ENCODE peak calls at places on chromosomes 2 and 18, in six cellular contexts. A is choroid plexus epithelial cell, R is H9, V is HFF-Myc, M is osteocyte, G is HCT116. I is an unnamed sample.

GRCh38 chr2:159617651-159618050 is 1.3 kb upstream of the BAZ2B start:
- DNase-seq in A (peak; percentile 52), R (no peak), V (no peak), M (no peak), G (no peak), I (peak; percentile 27)

GRCh38 chr2:109030870-109031480 is 42.0 kb upstream of the EDAR start:
- DNase-seq in A (no peak), R (no peak), V (no peak), M (no peak), G (no peak), I (no peak)

GRCh38 chr2:100228415-100228814 is 86.0 kb upstream of the AFF3 start:
- DNase-seq in A (no peak), R (no peak), V (no peak), M (no peak), G (no peak), I (no peak)

GRCh38 chr18:79859314-79859713 is 61.6 kb downstream of the KCNG2 start:
- DNase-seq in A (no peak), R (no peak), V (no peak), M (peak; percentile 51), G (no peak), I (no peak)

GRCh38 chr2:74385396-74385795 is 5.3 kb upstream of the DCTN1 start:
- DNase-seq in A (no peak), R (no peak), V (no peak), M (no peak), G (no peak), I (no peak)

GRCh38 chr2:37615808-37616673 is 55.4 kb downstream of the CDC42EP3 start:
- DNase-seq in A (no peak), R (no peak), V (no peak), M (no peak), G (no peak), I (no peak)

GRCh38 chr2:84454581-84454980 is 4.5 kb downstream of the SUCLG1 start:
- DNase-seq in A (no peak), R (no peak), V (no peak), M (no peak), G (no peak), I (no peak)

GRCh38 chr2:235583144-235583543 is 89.3 kb downstream of the AGAP1 start:
- DNase-seq in A (no peak), R (no peak), V (no peak), M (no peak), G (no peak), I (no peak)

GRCh38 chr2:40256649-40257048 is 195.2 kb downstream of the SLC8A1 start:
- DNase-seq in A (peak; percentile 17), R (peak; percentile 76), V (no peak), M (no peak), G (no peak), I (peak; percentile 31)
- TF ChIP-seq CTCF in A (peak; percentile 36), R (peak; percentile 65), V (peak; percentile 31), M (peak; percentile 26), G (no peak), I (peak; percentile 33)

GRCh38 chr2:128232965-128233789 is 85.5 kb downstream of the HS6ST1 start:
- DNase-seq in A (peak; percentile 73), R (peak; percentile 89), V (peak; percentile 14), M (peak; percentile 93), G (peak; percentile 46), I (peak; percentile 92)

GRCh38 chr2:128236491-128237035 is 82.1 kb downstream of the HS6ST1 start:
- DNase-seq in A (peak; percentile 81), R (no peak), V (no peak), M (peak; percentile 80), G (no peak), I (no peak)

GRCh38 chr2:128233790-128234395 is 84.8 kb downstream of the HS6ST1 start:
- DNase-seq in A (no peak), R (no peak), V (no peak), M (peak; percentile 62), G (no peak), I (no peak)

GRCh38 chr2:128235581-128235980 is 83.1 kb downstream of the HS6ST1 start:
- DNase-seq in A (no peak), R (no peak), V (no peak), M (peak; percentile 32), G (no peak), I (no peak)

GRCh38 chr2:128234613-128235012 is 84.1 kb downstream of the HS6ST1 start:
- DNase-seq in A (no peak), R (no peak), V (no peak), M (peak; percentile 25), G (no peak), I (no peak)
- TF ChIP-seq CTCF in A (no peak), R (no peak), V (no peak), M (no peak), G (no peak), I (no peak)

GRCh38 chr2:54642684-54643430 is 80.6 kb upstream of the EML6 start:
- DNase-seq in A (no peak), R (no peak), V (no peak), M (no peak), G (no peak), I (no peak)
- TF ChIP-seq CTCF in A (no peak), R (no peak), V (no peak), M (no peak), G (no peak), I (no peak)

DNA sequence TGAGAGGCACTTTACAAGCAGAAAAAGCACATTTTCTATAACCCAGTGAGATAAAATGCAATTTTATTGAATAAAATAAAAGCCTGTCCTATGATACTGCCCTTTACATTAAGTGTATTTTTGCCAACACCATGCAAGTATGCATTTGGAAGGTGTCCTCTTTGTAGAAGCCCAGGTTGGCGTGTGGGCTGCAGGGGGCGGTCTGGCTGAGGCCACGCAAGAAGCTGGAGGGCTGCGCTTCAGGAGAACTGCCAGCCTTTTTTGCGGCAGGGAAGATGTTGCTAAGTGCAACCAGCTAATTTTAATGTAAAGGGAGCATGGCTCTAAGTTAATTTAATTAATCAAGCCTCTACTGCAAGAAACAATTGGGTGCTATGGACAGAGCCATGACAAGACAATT is 562.8 kb upstream of the SALL3 start:
- DNase-seq in A (no peak), R (no peak), V (no peak), M (peak; percentile 54), G (no peak), I (no peak)
- TF ChIP-seq CTCF in A (no peak), R (peak; percentile 50), V (no peak), M (no peak), G (no peak), I (no peak)

GRCh38 chr2:44943031-44943692 is 1.7 kb downstream of the SIX3 start:
- DNase-seq in A (no peak), R (no peak), V (no peak), M (no peak), G (no peak), I (no peak)

GRCh38 chr2:44942304-44943030 is 965 bp downstream of the SIX3 start:
- DNase-seq in A (no peak), R (peak; percentile 49), V (no peak), M (no peak), G (no peak), I (no peak)

GRCh38 chr2:44944102-44944951 is 2.8 kb downstream of the SIX3 start:
- DNase-seq in A (no peak), R (peak; percentile 69), V (no peak), M (no peak), G (no peak), I (no peak)

GRCh38 chr2:44944952-44945612 is 3.6 kb downstream of the SIX3 start:
- DNase-seq in A (no peak), R (no peak), V (no peak), M (no peak), G (no peak), I (no peak)

GRCh38 chr2:44943693-44944101 is 2.2 kb downstream of the SIX3 start:
- DNase-seq in A (no peak), R (peak; percentile 61), V (no peak), M (no peak), G (no peak), I (no peak)
- TF ChIP-seq CTCF in A (no peak), R (no peak), V (no peak), M (no peak), G (no peak), I (no peak)

DNA sequence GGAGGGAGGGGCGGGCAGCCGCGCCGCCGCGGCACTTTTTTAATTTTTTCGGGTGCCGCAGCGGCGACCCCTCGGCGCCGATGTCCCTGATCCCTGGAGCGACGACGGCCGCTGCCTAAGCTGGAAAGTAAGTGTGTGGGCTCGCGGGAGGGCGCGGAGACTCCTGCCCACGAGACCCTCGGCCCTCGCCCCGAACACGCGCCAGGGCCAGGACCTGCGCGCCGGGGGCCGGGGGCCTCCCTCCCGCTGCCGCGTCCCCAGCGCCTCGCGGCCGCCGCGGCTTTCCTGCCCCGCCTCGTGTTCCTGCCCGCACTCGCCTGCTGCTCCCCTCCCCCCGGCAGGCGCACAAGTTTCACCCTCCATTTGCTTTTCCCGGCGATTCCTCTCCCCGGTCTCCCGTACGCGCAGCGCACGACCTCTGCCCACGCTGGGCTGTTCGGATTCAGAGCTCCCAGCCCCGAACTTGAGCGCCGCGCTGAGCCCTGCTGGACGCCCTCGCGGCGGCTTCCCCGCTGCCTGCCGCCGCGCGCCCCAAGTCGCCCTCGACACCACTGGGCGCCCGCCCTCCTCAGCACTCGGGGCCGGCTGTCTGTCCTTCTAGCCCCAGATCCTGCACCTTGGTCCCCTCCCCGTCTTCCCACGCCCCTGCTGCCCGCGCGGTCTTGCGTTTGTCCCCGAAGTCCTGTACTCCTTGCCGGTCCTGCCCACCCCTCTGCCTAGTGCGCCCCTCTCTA is 507 bp downstream of the PKP4 start:
- DNase-seq in A (peak; percentile 71), R (peak; percentile 71), V (no peak), M (peak; percentile 87), G (no peak), I (peak; percentile 68)
- TF ChIP-seq CTCF in A (no peak), R (no peak), V (no peak), M (no peak), G (no peak), I (no peak)

GRCh38 chr2:40410695-40411094 is 41.2 kb downstream of the SLC8A1 start:
- DNase-seq in A (no peak), R (no peak), V (no peak), M (no peak), G (no peak), I (no peak)
- TF ChIP-seq CTCF in A (no peak), R (no peak), V (no peak), M (no peak), G (no peak), I (no peak)

I was measured in Calu3.